ENCODE peak calls at places on chromosomes 6 and 20, in eight cellular contexts. One of them, this sample, is unnamed.

GRCh38 chr6:163457637-163458561 is 43.4 kb downstream of the QKI start:
- DNase-seq in activated T-cell treated with anti-CD3 and anti-CD28 coated beads, Interleukin-2, amount 50 U/mL, for 48 hours: no peak
- DNase-seq in activated CD4-positive, alpha-beta T cell treated with anti-CD3 and anti-CD28 coated beads for 48 hours: no peak
- DNase-seq in T1000: no peak
- DNase-seq in AG10803: peak
- DNase-seq in GM12865: peak
- DNase-seq in amniotic stem cell: peak
- DNase-seq in effector memory CD8-positive, alpha-beta T cell: no peak
- DNase-seq in this sample: peak

GRCh38 chr6:27188206-27188884 is 59.2 kb upstream of the PRSS16 start:
- DNase-seq in AG10803: peak
- DNase-seq in GM12865: peak
- DNase-seq in activated T-cell treated with anti-CD3 and anti-CD28 coated beads, Interleukin-2, amount 50 U/mL, for 48 hours: peak
- DNase-seq in T1000: peak
- DNase-seq in amniotic stem cell: peak
- DNase-seq in effector memory CD8-positive, alpha-beta T cell: peak
- DNase-seq in activated CD4-positive, alpha-beta T cell treated with anti-CD3 and anti-CD28 coated beads for 48 hours: peak
- DNase-seq in this sample: peak

GRCh38 chr20:6122111-6122872 is 538 bp downstream of the FERMT1 start:
- DNase-seq in activated T-cell treated with anti-CD3 and anti-CD28 coated beads, Interleukin-2, amount 50 U/mL, for 48 hours: no peak
- DNase-seq in GM12865: no peak
- DNase-seq in amniotic stem cell: no peak
- DNase-seq in activated CD4-positive, alpha-beta T cell treated with anti-CD3 and anti-CD28 coated beads for 48 hours: no peak
- DNase-seq in T1000: no peak
- DNase-seq in effector memory CD8-positive, alpha-beta T cell: no peak
- DNase-seq in AG10803: peak
- DNase-seq in this sample: peak

GRCh38 chr6:149831380-149831820 is 32.8 kb downstream of the LRP11 start:
- DNase-seq in AG10803: no peak
- DNase-seq in T1000: no peak
- DNase-seq in GM12865: no peak
- DNase-seq in amniotic stem cell: no peak
- DNase-seq in effector memory CD8-positive, alpha-beta T cell: no peak
- DNase-seq in activated T-cell treated with anti-CD3 and anti-CD28 coated beads, Interleukin-2, amount 50 U/mL, for 48 hours: no peak
- DNase-seq in activated CD4-positive, alpha-beta T cell treated with anti-CD3 and anti-CD28 coated beads for 48 hours: no peak
- DNase-seq in this sample: no peak

GRCh38 chr20:38040276-38040675 is 6.7 kb downstream of the RPRD1B start:
- DNase-seq in GM12865: no peak
- DNase-seq in effector memory CD8-positive, alpha-beta T cell: no peak
- DNase-seq in amniotic stem cell: no peak
- DNase-seq in activated T-cell treated with anti-CD3 and anti-CD28 coated beads, Interleukin-2, amount 50 U/mL, for 48 hours: no peak
- DNase-seq in T1000: no peak
- DNase-seq in activated CD4-positive, alpha-beta T cell treated with anti-CD3 and anti-CD28 coated beads for 48 hours: no peak
- DNase-seq in AG10803: no peak
- DNase-seq in this sample: no peak

GRCh38 chr20:62508641-62509051 is 32.9 kb upstream of the GATA5 start:
- DNase-seq in activated T-cell treated with anti-CD3 and anti-CD28 coated beads, Interleukin-2, amount 50 U/mL, for 48 hours: peak
- DNase-seq in T1000: no peak
- DNase-seq in effector memory CD8-positive, alpha-beta T cell: no peak
- DNase-seq in GM12865: no peak
- DNase-seq in amniotic stem cell: no peak
- DNase-seq in AG10803: no peak
- DNase-seq in activated CD4-positive, alpha-beta T cell treated with anti-CD3 and anti-CD28 coated beads for 48 hours: peak
- DNase-seq in this sample: peak

GRCh38 chr6:100453701-100454521 is 10.8 kb downstream of the SIM1 start:
- DNase-seq in activated T-cell treated with anti-CD3 and anti-CD28 coated beads, Interleukin-2, amount 50 U/mL, for 48 hours: no peak
- DNase-seq in amniotic stem cell: no peak
- DNase-seq in effector memory CD8-positive, alpha-beta T cell: no peak
- DNase-seq in T1000: no peak
- DNase-seq in GM12865: no peak
- DNase-seq in AG10803: no peak
- DNase-seq in activated CD4-positive, alpha-beta T cell treated with anti-CD3 and anti-CD28 coated beads for 48 hours: no peak
- DNase-seq in this sample: no peak

GRCh38 chr6:114096553-114097172 is 125.7 kb upstream of the HDAC2 start:
- DNase-seq in AG10803: peak
- DNase-seq in GM12865: peak
- DNase-seq in activated CD4-positive, alpha-beta T cell treated with anti-CD3 and anti-CD28 coated beads for 48 hours: peak
- DNase-seq in effector memory CD8-positive, alpha-beta T cell: no peak
- DNase-seq in amniotic stem cell: peak
- DNase-seq in activated T-cell treated with anti-CD3 and anti-CD28 coated beads, Interleukin-2, amount 50 U/mL, for 48 hours: no peak
- DNase-seq in T1000: no peak
- DNase-seq in this sample: peak

GRCh38 chr6:23611776-23612381 is 514.1 kb upstream of the NRSN1 start:
- DNase-seq in GM12865: no peak
- DNase-seq in activated T-cell treated with anti-CD3 and anti-CD28 coated beads, Interleukin-2, amount 50 U/mL, for 48 hours: no peak
- DNase-seq in amniotic stem cell: no peak
- DNase-seq in AG10803: no peak
- DNase-seq in T1000: no peak
- DNase-seq in effector memory CD8-positive, alpha-beta T cell: no peak
- DNase-seq in activated CD4-positive, alpha-beta T cell treated with anti-CD3 and anti-CD28 coated beads for 48 hours: no peak
- DNase-seq in this sample: no peak

GRCh38 chr20:32702706-32703425 is 29.1 kb upstream of the C20orf203 start:
- DNase-seq in effector memory CD8-positive, alpha-beta T cell: no peak
- DNase-seq in GM12865: no peak
- DNase-seq in activated T-cell treated with anti-CD3 and anti-CD28 coated beads, Interleukin-2, amount 50 U/mL, for 48 hours: no peak
- DNase-seq in T1000: no peak
- DNase-seq in activated CD4-positive, alpha-beta T cell treated with anti-CD3 and anti-CD28 coated beads for 48 hours: no peak
- DNase-seq in AG10803: no peak
- DNase-seq in amniotic stem cell: no peak
- DNase-seq in this sample: no peak

GRCh38 chr6:142372348-142372747 is 70.5 kb downstream of the ADGRG6 start:
- DNase-seq in activated T-cell treated with anti-CD3 and anti-CD28 coated beads, Interleukin-2, amount 50 U/mL, for 48 hours: no peak
- DNase-seq in amniotic stem cell: no peak
- DNase-seq in GM12865: no peak
- DNase-seq in effector memory CD8-positive, alpha-beta T cell: no peak
- DNase-seq in T1000: no peak
- DNase-seq in activated CD4-positive, alpha-beta T cell treated with anti-CD3 and anti-CD28 coated beads for 48 hours: no peak
- DNase-seq in AG10803: peak
- DNase-seq in this sample: peak

GRCh38 chr20:23684261-23684660 is 4.6 kb downstream of the CST4 start:
- DNase-seq in activated T-cell treated with anti-CD3 and anti-CD28 coated beads, Interleukin-2, amount 50 U/mL, for 48 hours: no peak
- DNase-seq in activated CD4-positive, alpha-beta T cell treated with anti-CD3 and anti-CD28 coated beads for 48 hours: no peak
- DNase-seq in effector memory CD8-positive, alpha-beta T cell: no peak
- DNase-seq in GM12865: no peak
- DNase-seq in T1000: no peak
- DNase-seq in AG10803: no peak
- DNase-seq in amniotic stem cell: no peak
- DNase-seq in this sample: no peak

GRCh38 chr6:43386492-43386891 is 17.0 kb upstream of the ZNF318 start:
- DNase-seq in T1000: no peak
- DNase-seq in AG10803: peak
- DNase-seq in amniotic stem cell: no peak
- DNase-seq in activated T-cell treated with anti-CD3 and anti-CD28 coated beads, Interleukin-2, amount 50 U/mL, for 48 hours: no peak
- DNase-seq in GM12865: peak
- DNase-seq in effector memory CD8-positive, alpha-beta T cell: no peak
- DNase-seq in activated CD4-positive, alpha-beta T cell treated with anti-CD3 and anti-CD28 coated beads for 48 hours: no peak
- DNase-seq in this sample: no peak

GRCh38 chr6:154096834-154097233 is 57.8 kb downstream of the OPRM1 start:
- DNase-seq in activated T-cell treated with anti-CD3 and anti-CD28 coated beads, Interleukin-2, amount 50 U/mL, for 48 hours: no peak
- DNase-seq in activated CD4-positive, alpha-beta T cell treated with anti-CD3 and anti-CD28 coated beads for 48 hours: no peak
- DNase-seq in GM12865: no peak
- DNase-seq in T1000: no peak
- DNase-seq in AG10803: no peak
- DNase-seq in amniotic stem cell: no peak
- DNase-seq in effector memory CD8-positive, alpha-beta T cell: no peak
- DNase-seq in this sample: no peak

GRCh38 chr6:146200136-146200708 is 171.4 kb downstream of the GRM1 start:
- DNase-seq in AG10803: peak
- DNase-seq in activated CD4-positive, alpha-beta T cell treated with anti-CD3 and anti-CD28 coated beads for 48 hours: no peak
- DNase-seq in amniotic stem cell: no peak
- DNase-seq in T1000: no peak
- DNase-seq in GM12865: no peak
- DNase-seq in activated T-cell treated with anti-CD3 and anti-CD28 coated beads, Interleukin-2, amount 50 U/mL, for 48 hours: no peak
- DNase-seq in effector memory CD8-positive, alpha-beta T cell: no peak
- DNase-seq in this sample: no peak

GRCh38 chr6:58198301-58198700 is 880.9 kb downstream of the PRIM2 start:
- DNase-seq in activated CD4-positive, alpha-beta T cell treated with anti-CD3 and anti-CD28 coated beads for 48 hours: no peak
- DNase-seq in effector memory CD8-positive, alpha-beta T cell: no peak
- DNase-seq in activated T-cell treated with anti-CD3 and anti-CD28 coated beads, Interleukin-2, amount 50 U/mL, for 48 hours: no peak
- DNase-seq in AG10803: no peak
- DNase-seq in GM12865: no peak
- DNase-seq in T1000: no peak
- DNase-seq in amniotic stem cell: no peak
- DNase-seq in this sample: peak

GRCh38 chr6:31725502-31726350 is 2.6 kb downstream of the MPIG6B start:
- DNase-seq in T1000: no peak
- DNase-seq in GM12865: no peak
- DNase-seq in effector memory CD8-positive, alpha-beta T cell: no peak
- DNase-seq in activated CD4-positive, alpha-beta T cell treated with anti-CD3 and anti-CD28 coated beads for 48 hours: no peak
- DNase-seq in activated T-cell treated with anti-CD3 and anti-CD28 coated beads, Interleukin-2, amount 50 U/mL, for 48 hours: no peak
- DNase-seq in amniotic stem cell: no peak
- DNase-seq in AG10803: no peak
- DNase-seq in this sample: no peak

GRCh38 chr6:28580484-28580883 is 54.8 kb downstream of the GPX5 start:
- DNase-seq in AG10803: no peak
- DNase-seq in activated T-cell treated with anti-CD3 and anti-CD28 coated beads, Interleukin-2, amount 50 U/mL, for 48 hours: no peak
- DNase-seq in GM12865: no peak
- DNase-seq in activated CD4-positive, alpha-beta T cell treated with anti-CD3 and anti-CD28 coated beads for 48 hours: no peak
- DNase-seq in amniotic stem cell: no peak
- DNase-seq in T1000: no peak
- DNase-seq in effector memory CD8-positive, alpha-beta T cell: no peak
- DNase-seq in this sample: no peak

GRCh38 chr6:80543598-80544181 is 437.2 kb downstream of the BCKDHB start:
- DNase-seq in amniotic stem cell: peak
- DNase-seq in activated CD4-positive, alpha-beta T cell treated with anti-CD3 and anti-CD28 coated beads for 48 hours: no peak
- DNase-seq in AG10803: peak
- DNase-seq in GM12865: no peak
- DNase-seq in effector memory CD8-positive, alpha-beta T cell: no peak
- DNase-seq in T1000: no peak
- DNase-seq in activated T-cell treated with anti-CD3 and anti-CD28 coated beads, Interleukin-2, amount 50 U/mL, for 48 hours: no peak
- DNase-seq in this sample: peak

This sample was measured in HTR-8/SVneo.